ENCODE peak calls at places on chromosomes 11 and 22, in seven cellular contexts. One of them, this sample, is unnamed.

GRCh38 chr11:105004021-105004420 is 18.9 kb downstream of the CASP5 start:
- DNase-seq in psoas muscle: no peak
- DNase-seq in RCC 7860: no peak
- DNase-seq in stimulated activated CD4-positive, alpha-beta T cell treated with anti-CD3 and anti-CD28 coated beads, Interleukin-15, amount 100 ng/mL, for 1 hour: no peak
- DNase-seq in ACHN: no peak
- DNase-seq in A172: no peak
- DNase-seq in LoVo: no peak
- DNase-seq in this sample: no peak

GRCh38 chr22:25845985-25846745 is 104.2 kb downstream of the MYO18B start:
- DNase-seq in psoas muscle: no peak
- DNase-seq in RCC 7860: peak; percentile 74
- DNase-seq in stimulated activated CD4-positive, alpha-beta T cell treated with anti-CD3 and anti-CD28 coated beads, Interleukin-15, amount 100 ng/mL, for 1 hour: no peak
- DNase-seq in ACHN: no peak
- DNase-seq in A172: peak; percentile 8
- DNase-seq in LoVo: no peak
- DNase-seq in this sample: no peak

GRCh38 chr11:59189986-59190385 is 18.1 kb downstream of the DTX4 start:
- DNase-seq in psoas muscle: no peak
- DNase-seq in RCC 7860: no peak
- DNase-seq in stimulated activated CD4-positive, alpha-beta T cell treated with anti-CD3 and anti-CD28 coated beads, Interleukin-15, amount 100 ng/mL, for 1 hour: no peak
- DNase-seq in ACHN: no peak
- DNase-seq in A172: no peak
- DNase-seq in LoVo: no peak
- DNase-seq in this sample: no peak

GRCh38 chr22:44091751-44092150 is 67.6 kb downstream of the PARVB start:
- DNase-seq in psoas muscle: no peak
- DNase-seq in RCC 7860: no peak
- DNase-seq in stimulated activated CD4-positive, alpha-beta T cell treated with anti-CD3 and anti-CD28 coated beads, Interleukin-15, amount 100 ng/mL, for 1 hour: no peak
- DNase-seq in ACHN: no peak
- DNase-seq in A172: no peak
- DNase-seq in LoVo: no peak
- DNase-seq in this sample: no peak

GRCh38 chr11:27215471-27216267 is 147.3 kb downstream of the CCDC34 start:
- DNase-seq in psoas muscle: no peak
- DNase-seq in RCC 7860: no peak
- DNase-seq in stimulated activated CD4-positive, alpha-beta T cell treated with anti-CD3 and anti-CD28 coated beads, Interleukin-15, amount 100 ng/mL, for 1 hour: no peak
- DNase-seq in ACHN: no peak
- DNase-seq in A172: no peak
- DNase-seq in LoVo: no peak
- DNase-seq in this sample: no peak

GRCh38 chr11:44434191-44434590 is 124.3 kb upstream of the ALX4 start:
- DNase-seq in psoas muscle: no peak
- DNase-seq in RCC 7860: no peak
- DNase-seq in stimulated activated CD4-positive, alpha-beta T cell treated with anti-CD3 and anti-CD28 coated beads, Interleukin-15, amount 100 ng/mL, for 1 hour: no peak
- DNase-seq in ACHN: no peak
- DNase-seq in A172: no peak
- DNase-seq in LoVo: no peak
- DNase-seq in this sample: no peak

GRCh38 chr11:64359712-64360402 is 895 bp downstream of the RPS6KA4 start:
- DNase-seq in psoas muscle: no peak
- DNase-seq in RCC 7860: no peak
- DNase-seq in stimulated activated CD4-positive, alpha-beta T cell treated with anti-CD3 and anti-CD28 coated beads, Interleukin-15, amount 100 ng/mL, for 1 hour: no peak
- DNase-seq in ACHN: no peak
- DNase-seq in A172: no peak
- DNase-seq in LoVo: no peak
- DNase-seq in this sample: no peak

GRCh38 chr11:3222941-3223905 is 4.6 kb upstream of the MRGPRG start:
- DNase-seq in psoas muscle: no peak
- DNase-seq in RCC 7860: no peak
- DNase-seq in stimulated activated CD4-positive, alpha-beta T cell treated with anti-CD3 and anti-CD28 coated beads, Interleukin-15, amount 100 ng/mL, for 1 hour: no peak
- DNase-seq in ACHN: no peak
- DNase-seq in A172: no peak
- DNase-seq in LoVo: no peak
- DNase-seq in this sample: peak; percentile 30

GRCh38 chr11:34523053-34523452 is 9.5 kb upstream of the ELF5 start:
- DNase-seq in psoas muscle: no peak
- DNase-seq in RCC 7860: no peak
- DNase-seq in stimulated activated CD4-positive, alpha-beta T cell treated with anti-CD3 and anti-CD28 coated beads, Interleukin-15, amount 100 ng/mL, for 1 hour: no peak
- DNase-seq in ACHN: no peak
- DNase-seq in A172: no peak
- DNase-seq in LoVo: no peak
- DNase-seq in this sample: no peak

GRCh38 chr11:69704508-69705245 is 855 bp upstream of the FGF19 start:
- DNase-seq in psoas muscle: no peak
- DNase-seq in RCC 7860: no peak
- DNase-seq in stimulated activated CD4-positive, alpha-beta T cell treated with anti-CD3 and anti-CD28 coated beads, Interleukin-15, amount 100 ng/mL, for 1 hour: no peak
- DNase-seq in ACHN: no peak
- DNase-seq in A172: no peak
- DNase-seq in LoVo: no peak
- DNase-seq in this sample: peak; percentile 88

GRCh38 chr11:45885921-45886721 is 670 bp downstream of the MAPK8IP1 start:
- DNase-seq in psoas muscle: no peak
- DNase-seq in RCC 7860: no peak
- DNase-seq in stimulated activated CD4-positive, alpha-beta T cell treated with anti-CD3 and anti-CD28 coated beads, Interleukin-15, amount 100 ng/mL, for 1 hour: no peak
- DNase-seq in ACHN: no peak
- DNase-seq in A172: no peak
- DNase-seq in LoVo: no peak
- DNase-seq in this sample: peak; percentile 56

GRCh38 chr22:27348634-27349033 is 452.9 kb downstream of the MN1 start:
- DNase-seq in psoas muscle: no peak
- DNase-seq in RCC 7860: peak; percentile 52
- DNase-seq in stimulated activated CD4-positive, alpha-beta T cell treated with anti-CD3 and anti-CD28 coated beads, Interleukin-15, amount 100 ng/mL, for 1 hour: no peak
- DNase-seq in ACHN: peak; percentile 65
- DNase-seq in A172: no peak
- DNase-seq in LoVo: no peak
- DNase-seq in this sample: no peak

GRCh38 chr11:134543144-134544044 is 131.4 kb upstream of the B3GAT1 start:
- DNase-seq in psoas muscle: no peak
- DNase-seq in RCC 7860: no peak
- DNase-seq in stimulated activated CD4-positive, alpha-beta T cell treated with anti-CD3 and anti-CD28 coated beads, Interleukin-15, amount 100 ng/mL, for 1 hour: no peak
- DNase-seq in ACHN: no peak
- DNase-seq in A172: no peak
- DNase-seq in LoVo: no peak
- DNase-seq in this sample: peak; percentile 52

GRCh38 chr22:20080445-20080775 is 369 bp downstream of the DGCR8 start:
- DNase-seq in psoas muscle: peak; percentile 64
- DNase-seq in RCC 7860: no peak
- DNase-seq in stimulated activated CD4-positive, alpha-beta T cell treated with anti-CD3 and anti-CD28 coated beads, Interleukin-15, amount 100 ng/mL, for 1 hour: peak; percentile 61
- DNase-seq in ACHN: peak; percentile 67
- DNase-seq in A172: no peak
- DNase-seq in LoVo: peak; percentile 45
- DNase-seq in this sample: peak; percentile 88

GRCh38 chr11:110832080-110832479 is 119.8 kb upstream of the ARHGAP20 start:
- DNase-seq in psoas muscle: no peak
- DNase-seq in RCC 7860: no peak
- DNase-seq in stimulated activated CD4-positive, alpha-beta T cell treated with anti-CD3 and anti-CD28 coated beads, Interleukin-15, amount 100 ng/mL, for 1 hour: no peak
- DNase-seq in ACHN: no peak
- DNase-seq in A172: no peak
- DNase-seq in LoVo: no peak
- DNase-seq in this sample: no peak

GRCh38 chr22:20232781-20233180 is 35.3 kb downstream of the RTN4R start:
- DNase-seq in psoas muscle: no peak
- DNase-seq in RCC 7860: no peak
- DNase-seq in stimulated activated CD4-positive, alpha-beta T cell treated with anti-CD3 and anti-CD28 coated beads, Interleukin-15, amount 100 ng/mL, for 1 hour: no peak
- DNase-seq in ACHN: no peak
- DNase-seq in A172: no peak
- DNase-seq in LoVo: no peak
- DNase-seq in this sample: no peak

This sample was measured in D341Med.